ENCODE peak calls at places on chromosomes 1 and 21, in six cellular contexts. One of them, this sample, is unnamed. For H3K27me3, the result is how much of the 10 kb centered on the place peaks cover.

GRCh38 chr1:150072959-150073358 is 5.4 kb downstream of the VPS45 start:
- DNase-seq in MM.1S: peak
- DNase-seq in IMR-90: peak
- DNase-seq in transverse colon: no peak
- DNase-seq in CD4-positive, alpha-beta T cell: no peak
- DNase-seq in kidney epithelial cell: no peak
- DNase-seq in this sample: no peak

GRCh38 chr1:6329851-6330250 is 63.7 kb downstream of the ACOT7 start:
- DNase-seq in MM.1S: no peak
- DNase-seq in IMR-90: peak
- DNase-seq in transverse colon: no peak
- DNase-seq in CD4-positive, alpha-beta T cell: no peak
- DNase-seq in kidney epithelial cell: no peak
- DNase-seq in this sample: no peak

GRCh38 chr1:192862271-192862670 is 53.4 kb downstream of the RGS2 start:
- DNase-seq in MM.1S: no peak
- DNase-seq in IMR-90: no peak
- DNase-seq in transverse colon: no peak
- DNase-seq in CD4-positive, alpha-beta T cell: no peak
- DNase-seq in kidney epithelial cell: no peak
- DNase-seq in this sample: no peak

GRCh38 chr21:29175408-29176147 is 45.1 kb downstream of the MAP3K7CL start:
- DNase-seq in MM.1S: no peak
- DNase-seq in IMR-90: peak
- DNase-seq in transverse colon: no peak
- DNase-seq in CD4-positive, alpha-beta T cell: no peak
- DNase-seq in kidney epithelial cell: no peak
- DNase-seq in this sample: no peak

GRCh38 chr21:17139696-17140095 is 373.1 kb upstream of the CXADR start:
- DNase-seq in MM.1S: peak
- DNase-seq in IMR-90: no peak
- DNase-seq in transverse colon: no peak
- DNase-seq in CD4-positive, alpha-beta T cell: no peak
- DNase-seq in kidney epithelial cell: no peak
- DNase-seq in this sample: no peak

GRCh38 chr1:51303751-51304196 is 26.6 kb downstream of the TTC39A start:
- DNase-seq in MM.1S: no peak
- DNase-seq in IMR-90: peak
- DNase-seq in transverse colon: no peak
- DNase-seq in CD4-positive, alpha-beta T cell: no peak
- DNase-seq in kidney epithelial cell: no peak
- DNase-seq in this sample: no peak

GRCh38 chr1:68229927-68230812 is 2.2 kb downstream of the WLS start:
- DNase-seq in MM.1S: no peak
- DNase-seq in IMR-90: peak
- DNase-seq in transverse colon: no peak
- DNase-seq in CD4-positive, alpha-beta T cell: no peak
- DNase-seq in kidney epithelial cell: no peak
- DNase-seq in this sample: no peak

GRCh38 chr1:206081811-206082210 is 28.8 kb downstream of the RHEX start:
- DNase-seq in MM.1S: no peak
- DNase-seq in IMR-90: no peak
- DNase-seq in transverse colon: no peak
- DNase-seq in CD4-positive, alpha-beta T cell: no peak
- DNase-seq in kidney epithelial cell: no peak
- DNase-seq in this sample: no peak

GRCh38 chr1:36387141-36387949 is 1.6 kb upstream of the STK40 start:
- DNase-seq in MM.1S: peak
- DNase-seq in IMR-90: peak
- DNase-seq in transverse colon: no peak
- DNase-seq in CD4-positive, alpha-beta T cell: no peak
- DNase-seq in kidney epithelial cell: no peak
- DNase-seq in this sample: no peak

GRCh38 chr1:41582004-41582325 is 97.5 kb upstream of the EDN2 start:
- DNase-seq in MM.1S: no peak
- DNase-seq in IMR-90: no peak
- DNase-seq in transverse colon: no peak
- DNase-seq in CD4-positive, alpha-beta T cell: no peak
- DNase-seq in kidney epithelial cell: no peak
- DNase-seq in this sample: no peak

GRCh38 chr1:151370211-151370911 is 2.1 kb downstream of the SELENBP1 start:
- DNase-seq in MM.1S: no peak
- DNase-seq in IMR-90: no peak
- DNase-seq in transverse colon: peak
- DNase-seq in CD4-positive, alpha-beta T cell: no peak
- DNase-seq in kidney epithelial cell: no peak
- DNase-seq in this sample: no peak

GRCh38 chr1:116334868-116335649 is 38.0 kb upstream of the ATP1A1 start:
- DNase-seq in MM.1S: no peak
- DNase-seq in IMR-90: peak
- DNase-seq in transverse colon: no peak
- DNase-seq in CD4-positive, alpha-beta T cell: no peak
- DNase-seq in kidney epithelial cell: no peak
- DNase-seq in this sample: no peak

GRCh38 chr1:117574206-117574835 is 31.5 kb upstream of the TENT5C start:
- DNase-seq in MM.1S: no peak
- DNase-seq in IMR-90: no peak
- DNase-seq in transverse colon: peak
- DNase-seq in CD4-positive, alpha-beta T cell: no peak
- DNase-seq in kidney epithelial cell: no peak
- DNase-seq in this sample: no peak

GRCh38 chr1:211259596-211260126 is 495 bp downstream of the RCOR3 start:
- DNase-seq in MM.1S: peak
- DNase-seq in IMR-90: no peak
- DNase-seq in transverse colon: peak
- DNase-seq in CD4-positive, alpha-beta T cell: peak
- DNase-seq in kidney epithelial cell: no peak
- DNase-seq in this sample: no peak

GRCh38 chr1:40944326-40944725 is 35.2 kb upstream of the CTPS1 start:
- DNase-seq in MM.1S: no peak
- DNase-seq in IMR-90: peak
- DNase-seq in transverse colon: peak
- DNase-seq in CD4-positive, alpha-beta T cell: no peak
- DNase-seq in kidney epithelial cell: peak
- DNase-seq in this sample: no peak

GRCh38 chr1:109659997-109660755 is 4.3 kb downstream of the GSTM4 start:
- DNase-seq in MM.1S: no peak
- DNase-seq in IMR-90: peak
- DNase-seq in transverse colon: no peak
- DNase-seq in CD4-positive, alpha-beta T cell: no peak
- DNase-seq in kidney epithelial cell: peak
- DNase-seq in this sample: no peak

GRCh38 chr1:27430903-27431653 is 38.7 kb downstream of the GPR3 start:
- DNase-seq in MM.1S: peak
- DNase-seq in IMR-90: peak
- DNase-seq in transverse colon: no peak
- DNase-seq in CD4-positive, alpha-beta T cell: no peak
- DNase-seq in kidney epithelial cell: no peak
- DNase-seq in this sample: no peak

GRCh38 chr1:38152351-38153082 is 105.9 kb upstream of the POU3F1 start:
- DNase-seq in MM.1S: peak
- DNase-seq in IMR-90: no peak
- DNase-seq in transverse colon: no peak
- DNase-seq in CD4-positive, alpha-beta T cell: no peak
- DNase-seq in kidney epithelial cell: no peak
- DNase-seq in this sample: no peak

GRCh38 chr1:50183734-50184133 is 75.0 kb downstream of the ELAVL4 start:
- DNase-seq in MM.1S: no peak
- DNase-seq in IMR-90: no peak
- DNase-seq in transverse colon: no peak
- DNase-seq in CD4-positive, alpha-beta T cell: no peak
- DNase-seq in kidney epithelial cell: no peak
- DNase-seq in this sample: no peak

GRCh38 chr1:44239337-44239960 is 26.2 kb downstream of the DMAP1 start:
- DNase-seq in MM.1S: no peak
- DNase-seq in IMR-90: peak
- DNase-seq in transverse colon: peak
- DNase-seq in CD4-positive, alpha-beta T cell: no peak
- DNase-seq in kidney epithelial cell: no peak
- DNase-seq in this sample: no peak

GRCh38 chr1:184686540-184686939 is 68.1 kb downstream of the EDEM3 start:
- DNase-seq in MM.1S: no peak
- DNase-seq in IMR-90: peak
- DNase-seq in transverse colon: no peak
- DNase-seq in CD4-positive, alpha-beta T cell: no peak
- DNase-seq in kidney epithelial cell: peak
- DNase-seq in this sample: no peak

GRCh38 chr1:1462318-1462966 is 9.1 kb upstream of the ATAD3B start:
- DNase-seq in MM.1S: peak
- DNase-seq in IMR-90: no peak
- DNase-seq in transverse colon: peak
- DNase-seq in CD4-positive, alpha-beta T cell: no peak
- DNase-seq in kidney epithelial cell: no peak
- DNase-seq in this sample: no peak

GRCh38 chr1:38991638-38992449 is 768 bp downstream of the AKIRIN1 start:
- DNase-seq in MM.1S: no peak
- DNase-seq in IMR-90: no peak
- DNase-seq in transverse colon: peak
- DNase-seq in CD4-positive, alpha-beta T cell: no peak
- DNase-seq in kidney epithelial cell: no peak
- DNase-seq in this sample: no peak

GRCh38 chr1:228007054-228007800 is 429 bp downstream of the WNT3A start:
- DNase-seq in MM.1S: no peak
- DNase-seq in IMR-90: no peak
- DNase-seq in transverse colon: no peak
- DNase-seq in CD4-positive, alpha-beta T cell: no peak
- DNase-seq in kidney epithelial cell: no peak
- DNase-seq in this sample: no peak
- H3K27me3 ChIP-seq in MM.1S: half or more
- H3K27me3 ChIP-seq in IMR-90: half or more
- H3K27me3 ChIP-seq in transverse colon: half or more
- H3K27me3 ChIP-seq in CD4-positive, alpha-beta T cell: half or more
- H3K27me3 ChIP-seq in kidney epithelial cell: half or more
- H3K27me3 ChIP-seq in this sample: under half

DNA sequence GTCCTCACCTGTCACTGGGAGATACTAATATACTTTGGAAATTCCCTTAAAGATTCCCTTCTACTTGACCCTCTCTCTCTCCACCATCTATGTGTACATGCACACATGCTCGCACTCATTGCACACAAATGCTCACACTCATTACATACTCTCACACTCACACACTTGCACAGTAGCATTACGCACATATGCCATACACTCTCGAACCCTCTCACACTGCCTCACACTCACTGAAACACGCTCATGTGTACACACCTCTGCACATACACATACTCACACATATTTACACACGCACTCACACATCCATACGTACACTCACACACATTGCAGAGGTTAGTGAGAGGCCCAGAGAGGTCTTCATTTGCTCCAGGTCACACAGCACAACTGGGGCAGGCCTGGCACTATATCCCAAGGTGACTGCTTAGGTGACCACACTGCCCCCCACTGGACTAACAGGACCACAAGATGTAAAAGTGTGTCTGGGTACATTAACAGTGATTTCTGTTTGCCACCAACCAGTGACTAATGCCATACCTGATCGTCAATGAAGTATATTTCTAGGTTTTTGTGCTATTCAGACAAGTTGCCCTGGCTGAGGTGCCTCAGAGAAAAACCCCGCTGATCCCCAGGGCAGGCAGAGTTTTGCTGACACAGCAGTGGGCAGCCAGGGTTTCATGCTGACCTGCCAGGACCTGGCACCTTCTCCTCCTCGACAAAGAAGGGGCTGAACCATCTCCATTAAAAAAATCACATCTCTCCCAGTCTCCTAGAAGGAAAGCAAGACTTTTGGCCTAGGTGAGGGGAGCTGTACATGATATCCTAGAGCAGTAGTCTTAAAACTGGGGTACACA is 28.5 kb upstream of the CAMK1G start:
- DNase-seq in MM.1S: no peak
- DNase-seq in IMR-90: no peak
- DNase-seq in transverse colon: no peak
- DNase-seq in CD4-positive, alpha-beta T cell: no peak
- DNase-seq in kidney epithelial cell: no peak
- DNase-seq in this sample: no peak
- TF ChIP-seq CTCF in MM.1S: peak
- TF ChIP-seq CTCF in IMR-90: no peak
- TF ChIP-seq CTCF in transverse colon: no peak
- TF ChIP-seq CTCF in CD4-positive, alpha-beta T cell: no peak
- TF ChIP-seq CTCF in kidney epithelial cell: no peak
- TF ChIP-seq CTCF in this sample: no peak

GRCh38 chr1:11453742-11454442 is 25.1 kb upstream of the DISP3 start:
- DNase-seq in MM.1S: no peak
- DNase-seq in IMR-90: no peak
- DNase-seq in transverse colon: no peak
- DNase-seq in CD4-positive, alpha-beta T cell: no peak
- DNase-seq in kidney epithelial cell: no peak
- DNase-seq in this sample: no peak

GRCh38 chr1:11450310-11450709 is 28.6 kb upstream of the DISP3 start:
- DNase-seq in MM.1S: no peak
- DNase-seq in IMR-90: no peak
- DNase-seq in transverse colon: no peak
- DNase-seq in CD4-positive, alpha-beta T cell: no peak
- DNase-seq in kidney epithelial cell: no peak
- DNase-seq in this sample: no peak

GRCh38 chr1:11444907-11445306 is 34.0 kb upstream of the DISP3 start:
- DNase-seq in MM.1S: no peak
- DNase-seq in IMR-90: no peak
- DNase-seq in transverse colon: no peak
- DNase-seq in CD4-positive, alpha-beta T cell: no peak
- DNase-seq in kidney epithelial cell: no peak
- DNase-seq in this sample: no peak

GRCh38 chr1:11447903-11448302 is 31.1 kb upstream of the DISP3 start:
- DNase-seq in MM.1S: no peak
- DNase-seq in IMR-90: no peak
- DNase-seq in transverse colon: no peak
- DNase-seq in CD4-positive, alpha-beta T cell: no peak
- DNase-seq in kidney epithelial cell: no peak
- DNase-seq in this sample: no peak

DNA sequence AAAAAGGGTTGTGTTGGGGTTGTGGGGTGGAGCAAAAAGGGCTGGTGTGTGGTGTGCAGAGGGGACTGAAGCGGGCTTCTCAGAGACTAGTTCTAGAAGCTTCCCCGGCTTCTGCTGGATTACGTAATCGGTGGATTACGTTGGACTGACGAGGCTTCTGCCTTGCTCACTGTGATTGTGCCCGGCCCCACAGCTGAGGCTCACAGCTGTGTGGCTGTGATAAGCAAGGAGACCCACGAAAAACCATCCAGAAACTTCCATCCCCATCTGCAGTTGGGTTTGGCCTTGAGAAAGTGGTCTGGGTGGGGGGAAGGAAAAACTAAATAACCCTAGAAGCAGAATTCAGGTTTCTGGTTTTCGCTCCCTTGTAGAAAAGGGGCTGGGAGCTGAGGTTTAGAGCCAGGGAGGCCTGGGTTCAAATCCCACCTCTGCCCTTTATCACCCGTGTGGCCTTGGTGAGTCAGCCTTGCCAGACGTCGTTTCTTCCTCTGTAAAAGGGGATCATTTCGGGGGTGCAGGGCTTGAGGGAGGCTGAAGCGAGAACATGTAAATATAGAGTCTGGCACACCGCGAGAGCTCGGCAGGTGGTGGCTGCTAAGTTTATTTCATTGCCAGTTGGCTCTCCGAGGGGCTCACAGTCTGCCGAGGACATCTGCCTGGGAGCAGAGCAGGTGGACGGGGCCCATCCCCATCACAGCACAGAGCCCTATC is 30.4 kb upstream of the DISP3 start:
- DNase-seq in MM.1S: no peak
- DNase-seq in IMR-90: no peak
- DNase-seq in transverse colon: no peak
- DNase-seq in CD4-positive, alpha-beta T cell: no peak
- DNase-seq in kidney epithelial cell: no peak
- DNase-seq in this sample: no peak
- H3K27me3 ChIP-seq in MM.1S: half or more
- H3K27me3 ChIP-seq in IMR-90: under half
- H3K27me3 ChIP-seq in transverse colon: under half
- H3K27me3 ChIP-seq in CD4-positive, alpha-beta T cell: under half
- H3K27me3 ChIP-seq in kidney epithelial cell: under half
- H3K27me3 ChIP-seq in this sample: under half

GRCh38 chr1:179770887-179771502 is 27.9 kb downstream of the FAM163A start:
- DNase-seq in MM.1S: no peak
- DNase-seq in IMR-90: no peak
- DNase-seq in transverse colon: no peak
- DNase-seq in CD4-positive, alpha-beta T cell: no peak
- DNase-seq in kidney epithelial cell: no peak
- DNase-seq in this sample: no peak
- TF ChIP-seq CTCF in MM.1S: no peak
- TF ChIP-seq CTCF in IMR-90: peak
- TF ChIP-seq CTCF in transverse colon: no peak
- TF ChIP-seq CTCF in CD4-positive, alpha-beta T cell: no peak
- TF ChIP-seq CTCF in kidney epithelial cell: no peak
- TF ChIP-seq CTCF in this sample: no peak

This sample was measured in RWPE2.